ENCODE peak calls at places on chromosomes 5 and 9, in eight cellular contexts. T is sigmoid colon, W is suprapubic skin, M is K562, V is stomach, R is thoracic aorta, Q is aorta, X is GM23338. L is an unnamed sample.

GRCh38 chr5:103624035-103624461 is 61.5 kb upstream of the NUDT12 start:
- DNase-seq in R (no peak), M (no peak), T (no peak), V (no peak), W (no peak), X (no peak), Q (no peak), L (no peak)

GRCh38 chr9:7376838-7377237 is 422.7 kb downstream of the DMAC1 start:
- DNase-seq in M (no peak), Q (no peak), T (no peak), R (no peak), W (no peak), X (no peak), V (no peak), L (no peak)

GRCh38 chr9:89975024-89975423 is 370.2 kb downstream of the GADD45G start:
- DNase-seq in V (no peak), T (no peak), X (no peak), M (no peak), W (no peak), Q (no peak), R (no peak), L (no peak)

GRCh38 chr9:650362-650761 is 191.1 kb upstream of the DMRT1 start:
- DNase-seq in Q (no peak), M (no peak), R (no peak), X (peak), W (no peak), T (no peak), V (no peak), L (no peak)

GRCh38 chr9:70409280-70409679 is 5.2 kb downstream of the KLF9 start:
- DNase-seq in M (no peak), V (no peak), Q (no peak), T (peak), R (no peak), W (peak), X (no peak), L (no peak)

GRCh38 chr9:19460258-19460657 is 51.4 kb downstream of the ACER2 start:
- DNase-seq in T (no peak), Q (no peak), X (no peak), M (no peak), V (no peak), R (no peak), W (no peak), L (no peak)

GRCh38 chr9:12921621-12922020 is 146.8 kb downstream of the LURAP1L start:
- DNase-seq in Q (no peak), X (no peak), M (no peak), T (no peak), W (no peak), R (no peak), V (no peak), L (no peak)

GRCh38 chr9:103444157-103444556 is 449.0 kb downstream of the CYLC2 start:
- DNase-seq in Q (no peak), V (no peak), X (no peak), W (no peak), M (no peak), T (no peak), R (no peak), L (no peak)

GRCh38 chr9:112033237-112034215 is 136.9 kb downstream of the UGCG start:
- DNase-seq in V (no peak), Q (no peak), W (no peak), R (no peak), M (no peak), X (no peak), T (no peak), L (no peak)

GRCh38 chr9:114745108-114745848 is 60.6 kb downstream of the TNFSF15 start:
- DNase-seq in M (no peak), X (no peak), W (no peak), Q (no peak), V (no peak), R (no peak), T (no peak), L (no peak)

GRCh38 chr9:118121361-118121760 is 417.2 kb downstream of the TLR4 start:
- DNase-seq in W (no peak), X (no peak), T (no peak), Q (no peak), M (no peak), R (no peak), V (no peak), L (no peak)

GRCh38 chr9:2722715-2723114 is 5.4 kb downstream of the KCNV2 start:
- DNase-seq in V (no peak), T (no peak), X (peak), R (no peak), Q (no peak), W (no peak), M (peak), L (no peak)

GRCh38 chr5:139644646-139645494 is 3.3 kb upstream of the CXXC5 start:
- DNase-seq in M (no peak), T (peak), W (peak), X (no peak), V (peak), R (no peak), Q (peak), L (peak)

GRCh38 chr5:35811108-35811741 is 45.5 kb upstream of the IL7R start:
- DNase-seq in V (no peak), R (no peak), T (no peak), M (no peak), W (no peak), Q (no peak), X (no peak), L (no peak)

GRCh38 chr5:109945097-109945678 is 255.5 kb downstream of the MAN2A1 start:
- DNase-seq in T (no peak), V (no peak), Q (no peak), W (no peak), R (no peak), X (no peak), M (no peak), L (no peak)

GRCh38 chr5:159906463-159906862 is 9.8 kb upstream of the ADRA1B start:
- DNase-seq in X (no peak), Q (no peak), M (no peak), T (no peak), R (no peak), W (no peak), V (no peak), L (no peak)

GRCh38 chr5:73506459-73506955 is 8.3 kb downstream of the BTF3 start:
- DNase-seq in X (peak), M (no peak), R (no peak), T (no peak), Q (no peak), W (no peak), V (no peak), L (no peak)

GRCh38 chr5:149420509-149421371 is 41.6 kb upstream of the IL17B start:
- DNase-seq in X (no peak), R (no peak), M (no peak), V (peak), T (peak), Q (no peak), W (no peak), L (no peak)

GRCh38 chr9:7653262-7653661 is 146.3 kb downstream of the DMAC1 start:
- DNase-seq in W (no peak), M (no peak), R (no peak), T (no peak), Q (no peak), V (no peak), X (no peak), L (no peak)

GRCh38 chr9:71758785-71759184 is 9.5 kb downstream of the CEMIP2 start:
- DNase-seq in R (no peak), M (peak), V (no peak), W (no peak), T (no peak), Q (no peak), X (no peak), L (no peak)

GRCh38 chr5:106097308-106097707 is 1573.4 kb downstream of the EFNA5 start:
- DNase-seq in W (no peak), Q (no peak), T (no peak), X (no peak), R (no peak), M (no peak), V (no peak), L (no peak)

GRCh38 chr5:66807743-66808142 is 211.6 kb downstream of the MAST4 start:
- DNase-seq in X (peak), M (no peak), Q (no peak), T (no peak), V (no peak), R (no peak), W (no peak), L (no peak)

GRCh38 chr5:67659288-67659687 is 462.7 kb upstream of the CD180 start:
- DNase-seq in R (no peak), Q (no peak), T (no peak), W (no peak), X (no peak), V (no peak), M (no peak), L (no peak)

DNA sequence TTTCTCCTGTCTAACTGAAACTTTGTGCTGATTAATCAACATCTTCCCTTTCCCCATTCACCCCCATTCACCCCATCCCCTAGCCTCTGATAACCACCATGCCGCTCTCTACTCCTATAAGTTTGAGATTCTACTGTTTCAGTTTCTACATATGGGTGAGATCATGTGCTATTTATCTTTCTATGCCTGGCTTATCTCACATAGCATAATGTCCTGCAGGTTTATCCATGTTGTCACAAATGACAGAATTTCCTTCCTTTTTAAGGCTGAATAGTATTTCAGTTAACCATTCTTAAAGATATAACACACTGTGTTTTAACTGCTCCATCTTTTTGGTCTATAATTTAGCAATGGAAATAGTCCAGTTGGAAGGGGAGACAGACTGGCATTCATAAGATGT is 205.1 kb downstream of the SNCAIP start:
- DNase-seq in Q (no peak), X (no peak), W (no peak), V (no peak), M (no peak), R (no peak), T (no peak), L (no peak)
- H3K4me3 ChIP-seq in Q (no peak), X (no peak), W (no peak), V (no peak), M (no peak), R (no peak), T (no peak), L (no peak)

DNA sequence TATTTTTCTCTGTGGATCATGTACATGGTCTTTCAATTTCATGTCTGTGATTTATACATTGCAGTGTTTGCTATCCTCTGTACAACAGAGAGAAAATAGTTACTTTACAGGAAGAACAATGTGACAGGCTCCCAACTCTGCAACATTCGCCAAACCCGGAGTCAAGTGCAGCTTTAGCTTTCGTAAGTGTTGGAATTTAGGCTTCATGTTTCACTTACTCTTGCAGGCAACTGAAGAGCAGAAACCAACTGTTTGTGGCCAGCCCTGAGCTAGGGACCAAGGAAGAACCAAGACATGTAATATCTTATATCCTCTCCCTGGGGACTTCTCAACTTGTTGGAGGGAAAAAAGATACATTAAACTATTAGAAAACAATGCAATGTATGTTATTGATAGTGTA is 147.9 kb downstream of the C5orf15 start:
- DNase-seq in X (no peak), W (peak), T (no peak), M (no peak), R (no peak), Q (no peak), V (no peak), L (no peak)
- H3K4me3 ChIP-seq in X (no peak), W (no peak), T (no peak), M (no peak), R (no peak), Q (no peak), V (no peak), L (no peak)

DNA sequence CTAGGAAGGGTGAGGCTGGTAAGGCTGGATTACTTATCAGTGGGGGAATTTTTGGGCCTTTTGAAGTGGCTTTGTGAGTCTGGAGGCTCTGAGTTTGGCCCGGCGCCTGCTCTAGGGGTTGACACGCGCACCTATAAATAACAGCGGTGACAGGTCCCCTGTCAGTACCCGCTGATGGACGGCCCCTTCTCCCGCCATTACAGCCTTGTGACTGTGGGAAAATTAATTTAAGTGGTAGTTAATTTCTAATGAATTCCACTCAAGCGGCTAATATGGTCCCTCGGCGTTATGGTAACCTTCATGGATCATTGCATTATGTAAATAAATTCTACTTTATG is 16.5 kb downstream of the MRPL36 start:
- DNase-seq in X (no peak), R (no peak), M (no peak), Q (peak), T (peak), W (peak), V (no peak), L (no peak)
- H3K4me3 ChIP-seq in X (no peak), R (no peak), M (no peak), Q (no peak), T (no peak), W (no peak), V (no peak), L (no peak)

GRCh38 chr5:95669985-95670384 is 12.8 kb downstream of the SPATA9 start:
- DNase-seq in Q (no peak), V (no peak), M (no peak), W (no peak), R (no peak), X (no peak), T (no peak), L (no peak)

GRCh38 chr5:95668216-95668615 is 14.6 kb downstream of the SPATA9 start:
- DNase-seq in R (no peak), X (no peak), M (no peak), Q (no peak), V (no peak), W (no peak), T (no peak), L (no peak)

GRCh38 chr5:95669540-95669939 is 13.3 kb downstream of the SPATA9 start:
- DNase-seq in V (peak), M (no peak), W (no peak), R (peak), T (peak), X (no peak), Q (peak), L (no peak)

GRCh38 chr5:95667678-95668077 is 15.1 kb downstream of the SPATA9 start:
- DNase-seq in V (no peak), Q (no peak), X (no peak), R (no peak), T (no peak), W (no peak), M (no peak), L (no peak)

GRCh38 chr5:95668728-95669127 is 14.1 kb downstream of the SPATA9 start:
- DNase-seq in W (no peak), V (no peak), M (no peak), X (no peak), R (no peak), T (no peak), Q (no peak), L (no peak)
- H3K4me3 ChIP-seq in W (no peak), V (no peak), M (no peak), X (no peak), R (no peak), T (no peak), Q (no peak), L (no peak)

GRCh38 chr9:130387398-130387797 is 57.4 kb upstream of the ASS1 start:
- DNase-seq in W (no peak), R (no peak), T (no peak), Q (no peak), X (no peak), V (no peak), M (no peak), L (no peak)
- H3K4me3 ChIP-seq in W (no peak), R (no peak), T (no peak), Q (no peak), X (no peak), V (no peak), M (no peak), L (no peak)

GRCh38 chr9:120936011-120936763 is 9.6 kb upstream of the TRAF1 start:
- DNase-seq in X (peak), W (peak), M (peak), R (peak), T (peak), V (peak), Q (peak), L (peak)
- H3K4me3 ChIP-seq in X (no peak), W (no peak), M (no peak), R (peak), T (peak), V (peak), Q (no peak), L (no peak)